ENCODE peak calls at places on chromosome 3, in six cellular contexts. O, G, V, L, A and N are unnamed samples.
A peak's percentile ranks its signal among the peaks of the same experiment; 100 is the strongest.

GRCh38 chr3:118884748-118885206 is 149.9 kb downstream of the IGSF11 start:
- DNase-seq in O (peak; percentile 19), G (peak; percentile 63), V (peak; percentile 76), L (peak; percentile 62), A (peak; percentile 70), N (no peak)

GRCh38 chr3:42511196-42511595 is 8.8 kb downstream of the VIPR1 start:
- DNase-seq in O (no peak), G (no peak), V (no peak), L (no peak), A (no peak), N (no peak)

GRCh38 chr3:109098245-109098644 is 19.7 kb downstream of the MORC1 start:
- DNase-seq in O (no peak), G (no peak), V (no peak), L (peak; percentile 45), A (no peak), N (no peak)

GRCh38 chr3:97515076-97515475 is 249.5 kb upstream of the ARL6 start:
- DNase-seq in O (no peak), G (no peak), V (no peak), L (no peak), A (no peak), N (no peak)

GRCh38 chr3:126704494-126705214 is 614 bp downstream of the CHCHD6 start:
- DNase-seq in O (no peak), G (no peak), V (no peak), L (peak; percentile 28), A (no peak), N (no peak)

GRCh38 chr3:17833786-17834559 is 91.5 kb upstream of the TBC1D5 start:
- DNase-seq in O (no peak), G (no peak), V (no peak), L (no peak), A (no peak), N (no peak)

GRCh38 chr3:24365168-24365567 is 129.5 kb downstream of the THRB start:
- DNase-seq in O (peak; percentile 76), G (no peak), V (no peak), L (peak; percentile 55), A (peak; percentile 49), N (no peak)

GRCh38 chr3:187743195-187744141 is 1.8 kb downstream of the BCL6 start:
- DNase-seq in O (no peak), G (peak; percentile 23), V (peak; percentile 34), L (no peak), A (peak; percentile 77), N (no peak)

GRCh38 chr3:111874177-111874820 is 15.2 kb downstream of the PHLDB2 start:
- DNase-seq in O (no peak), G (no peak), V (no peak), L (no peak), A (no peak), N (no peak)

GRCh38 chr3:139975592-139976360 is 40.8 kb downstream of the CLSTN2 start:
- DNase-seq in O (no peak), G (no peak), V (no peak), L (no peak), A (peak; percentile 67), N (no peak)

GRCh38 chr3:193686665-193687506 is 93.9 kb downstream of the OPA1 start:
- DNase-seq in O (no peak), G (no peak), V (no peak), L (no peak), A (no peak), N (no peak)

GRCh38 chr3:50664959-50665602 is 9.6 kb upstream of the DOCK3 start:
- DNase-seq in O (no peak), G (no peak), V (no peak), L (no peak), A (no peak), N (no peak)

GRCh38 chr3:38455639-38456430 is 2.1 kb downstream of the ACVR2B start:
- DNase-seq in O (no peak), G (no peak), V (no peak), L (no peak), A (no peak), N (peak; percentile 29)

GRCh38 chr3:162610261-162610660 is 1113.7 kb downstream of the OTOL1 start:
- DNase-seq in O (no peak), G (no peak), V (no peak), L (no peak), A (no peak), N (no peak)

GRCh38 chr3:64056616-64057165 is 33.4 kb upstream of the PSMD6 start:
- DNase-seq in O (no peak), G (no peak), V (no peak), L (no peak), A (no peak), N (no peak)

GRCh38 chr3:163058190-163058854 is 1561.7 kb downstream of the OTOL1 start:
- DNase-seq in O (no peak), G (no peak), V (no peak), L (no peak), A (no peak), N (no peak)

GRCh38 chr3:141302364-141303141 is 65.8 kb upstream of the ZBTB38 start:
- DNase-seq in O (no peak), G (no peak), V (no peak), L (no peak), A (no peak), N (no peak)

GRCh38 chr3:148477375-148477774 is 220.3 kb upstream of the AGTR1 start:
- DNase-seq in O (no peak), G (no peak), V (no peak), L (no peak), A (no peak), N (no peak)

GRCh38 chr3:157463819-157464218 is 27.2 kb downstream of the PTX3 start:
- DNase-seq in O (no peak), G (no peak), V (no peak), L (no peak), A (no peak), N (no peak)

GRCh38 chr3:177419904-177420601 is 222.8 kb upstream of the TBL1XR1 start:
- DNase-seq in O (no peak), G (no peak), V (no peak), L (no peak), A (no peak), N (no peak)

GRCh38 chr3:182083112-182083511 is 371.4 kb downstream of the SOX2 start:
- DNase-seq in O (no peak), G (no peak), V (no peak), L (no peak), A (no peak), N (no peak)

GRCh38 chr3:183212565-183212964 is 40.5 kb upstream of the B3GNT5 start:
- DNase-seq in O (no peak), G (no peak), V (no peak), L (no peak), A (no peak), N (no peak)

GRCh38 chr3:27431116-27431515 is 53.1 kb downstream of the SLC4A7 start:
- DNase-seq in O (peak; percentile 97), G (no peak), V (no peak), L (no peak), A (no peak), N (no peak)

GRCh38 chr3:14452676-14453367 is 50.4 kb downstream of the SLC6A6 start:
- DNase-seq in O (peak; percentile 81), G (peak; percentile 72), V (no peak), L (peak; percentile 70), A (peak; percentile 93), N (no peak)

GRCh38 chr3:113231391-113231790 is 20.0 kb downstream of the BOC start:
- DNase-seq in O (no peak), G (no peak), V (no peak), L (no peak), A (no peak), N (no peak)

GRCh38 chr3:141471160-141471559 is 15.7 kb upstream of the RASA2 start:
- DNase-seq in O (no peak), G (no peak), V (no peak), L (no peak), A (no peak), N (no peak)

GRCh38 chr3:138862924-138863775 is 28.4 kb upstream of the PIK3CB start:
- DNase-seq in O (peak; percentile 34), G (no peak), V (no peak), L (peak; percentile 29), A (peak; percentile 30), N (peak; percentile 53)

GRCh38 chr3:130316164-130316563 is 29.3 kb upstream of the COL6A5 start:
- DNase-seq in O (no peak), G (no peak), V (no peak), L (no peak), A (no peak), N (no peak)

GRCh38 chr3:56624725-56625124 is 58.3 kb downstream of the TASOR start:
- DNase-seq in O (peak; percentile 28), G (no peak), V (no peak), L (no peak), A (no peak), N (no peak)

GRCh38 chr3:144407290-144407689 is 435.7 kb downstream of the DIPK2A start:
- DNase-seq in O (no peak), G (no peak), V (no peak), L (no peak), A (no peak), N (no peak)

GRCh38 chr3:182323126-182323727 is 470.1 kb upstream of the ATP11B start:
- DNase-seq in O (no peak), G (no peak), V (no peak), L (no peak), A (no peak), N (no peak)

GRCh38 chr3:184740509-184741258 is 28.8 kb upstream of the MAGEF1 start:
- DNase-seq in O (no peak), G (no peak), V (no peak), L (no peak), A (no peak), N (no peak)